ENCODE peak calls at places on chromosome X, in nine cellular contexts. S is choroid plexus epithelial cell, Z is PC-3, C is cardiac fibroblast, Y is esophagus squamous epithelium, F is BE2C, O is kidney, W is HepG2, U is hepatocyte. E is an unnamed sample.

GRCh38 chrX:63426519-63426918 is 75.4 kb upstream of the SPIN4 start:
- DNase-seq in Y (no peak), O (no peak), U (no peak), F (no peak), S (no peak), W (no peak), C (no peak), Z (no peak), E (no peak)

GRCh38 chrX:69128573-69128972 is 36.7 kb downstream of the PJA1 start:
- DNase-seq in F (peak), Z (no peak), O (peak), S (peak), U (no peak), W (no peak), Y (no peak), C (no peak), E (no peak)

GRCh38 chrX:17741123-17741511 is 3.8 kb downstream of the SCML1 start:
- DNase-seq in Z (no peak), S (no peak), Y (no peak), C (no peak), O (no peak), W (peak), U (no peak), F (no peak), E (no peak)

GRCh38 chrX:34848281-34848680 is 94.3 kb upstream of the FAM47B start:
- DNase-seq in W (no peak), F (no peak), S (peak), O (no peak), Y (no peak), Z (peak), C (peak), U (no peak), E (peak)

GRCh38 chrX:53685711-53686110 is 808 bp downstream of the HUWE1 start:
- DNase-seq in Y (no peak), O (no peak), C (no peak), F (no peak), S (no peak), Z (peak), U (no peak), W (no peak), E (no peak)

GRCh38 chrX:38276089-38276488 is 51.2 kb downstream of the RPGR start:
- DNase-seq in Z (no peak), S (no peak), O (no peak), C (no peak), U (no peak), W (no peak), F (no peak), Y (no peak), E (no peak)

GRCh38 chrX:78123190-78123589 is 16.3 kb downstream of the TAF9B start:
- DNase-seq in C (peak), Y (no peak), W (no peak), F (no peak), Z (peak), U (no peak), O (no peak), S (peak), E (no peak)

GRCh38 chrX:86066998-86067397 is 19.6 kb upstream of the CHM start:
- DNase-seq in F (peak), Z (peak), Y (no peak), W (peak), C (peak), U (no peak), S (peak), O (no peak), E (no peak)

GRCh38 chrX:110853610-110854009 is 58.0 kb upstream of the CHRDL1 start:
- DNase-seq in Z (peak), U (peak), F (no peak), O (no peak), S (peak), W (no peak), Y (no peak), C (peak), E (no peak)

GRCh38 chrX:38817004-38817703 is 15.9 kb downstream of the MID1IP1 start:
- DNase-seq in Y (no peak), O (no peak), W (no peak), Z (peak), S (peak), C (peak), U (peak), F (no peak), E (no peak)

GRCh38 chrX:130171446-130172126 is at the start of gene RAB33A:
- DNase-seq in F (peak), C (no peak), W (no peak), O (peak), Z (no peak), U (peak), Y (no peak), S (peak), E (no peak)

GRCh38 chrX:123108513-123109427 is 75.3 kb upstream of the GRIA3 start:
- DNase-seq in F (no peak), Y (no peak), C (no peak), Z (no peak), W (no peak), U (no peak), O (no peak), S (no peak), E (no peak)

GRCh38 chrX:11724122-11725017 is 33.7 kb upstream of the MSL3 start:
- DNase-seq in O (no peak), W (peak), C (peak), Z (peak), S (peak), F (no peak), U (peak), Y (no peak), E (peak)

GRCh38 chrX:37746268-37746931 is 33.5 kb upstream of the CYBB start:
- DNase-seq in F (no peak), S (no peak), U (peak), C (no peak), W (no peak), O (no peak), Y (no peak), Z (peak), E (no peak)

GRCh38 chrX:14064632-14065432 is 35.1 kb upstream of the GEMIN8 start:
- DNase-seq in Z (peak), Y (no peak), S (peak), W (no peak), U (peak), F (no peak), C (peak), O (no peak), E (no peak)

GRCh38 chrX:123736333-123736921 is 3.6 kb upstream of the THOC2 start:
- DNase-seq in F (peak), Y (no peak), O (no peak), S (peak), C (no peak), W (no peak), Z (no peak), U (peak), E (peak)

GRCh38 chrX:123171781-123172180 is 12.3 kb upstream of the GRIA3 start:
- DNase-seq in W (no peak), F (no peak), C (peak), U (no peak), Z (no peak), Y (no peak), S (peak), O (no peak), E (no peak)

GRCh38 chrX:646796-647195 is 16.2 kb downstream of the SHOX start:
- DNase-seq in C (no peak), O (no peak), W (no peak), F (no peak), Y (no peak), U (no peak), Z (no peak), S (no peak), E (no peak)

GRCh38 chrX:140141444-140142029 is 176.2 kb upstream of the CXorf66 start:
- DNase-seq in C (peak), W (peak), O (no peak), Y (no peak), U (peak), Z (peak), S (peak), F (peak), E (no peak)

GRCh38 chrX:119693032-119693995 is at the start of gene SEPTIN6:
- DNase-seq in U (peak), W (peak), C (peak), Z (peak), O (peak), F (peak), Y (peak), S (peak), E (no peak)

GRCh38 chrX:150201841-150202240 is 161.3 kb upstream of the MAMLD1 start:
- DNase-seq in O (no peak), U (no peak), Z (peak), W (no peak), F (no peak), S (no peak), C (peak), Y (no peak), E (no peak)

GRCh38 chrX:107827852-107828251 is 2.2 kb downstream of the MID2 start:
- DNase-seq in C (peak), W (no peak), Y (no peak), S (no peak), U (no peak), O (no peak), F (no peak), Z (no peak), E (no peak)

GRCh38 chrX:148771440-148771839 is 271.0 kb downstream of the AFF2 start:
- DNase-seq in F (no peak), W (no peak), O (no peak), C (peak), Y (no peak), Z (no peak), U (no peak), S (peak), E (no peak)

GRCh38 chrX:13373807-13374187 is 53.9 kb upstream of the ATXN3L start:
- DNase-seq in S (peak), O (no peak), C (peak), U (peak), F (no peak), Z (no peak), Y (no peak), W (no peak), E (no peak)

GRCh38 chrX:23114256-23114655 is 114.5 kb downstream of the DDX53 start:
- DNase-seq in C (no peak), W (no peak), Z (no peak), S (no peak), F (no peak), O (no peak), U (no peak), Y (no peak), E (no peak)

GRCh38 chrX:1492421-1493012 is 39.8 kb upstream of the ASMTL start:
- DNase-seq in S (no peak), Y (no peak), Z (no peak), C (no peak), U (no peak), O (no peak), F (no peak), W (no peak), E (no peak)

GRCh38 chrX:10821293-10821692 is 200.9 kb upstream of the MID1 start:
- DNase-seq in O (no peak), W (no peak), U (no peak), Z (no peak), F (no peak), S (no peak), C (no peak), Y (no peak), E (no peak)

GRCh38 chrX:70436380-70436779 is 8.3 kb upstream of the DLG3 start:
- DNase-seq in U (no peak), Z (no peak), Y (no peak), W (no peak), F (peak), S (peak), O (no peak), C (peak), E (no peak)
- TF ChIP-seq CTCF in U (no peak), Z (no peak), Y (no peak), W (peak), F (peak), S (peak), O (no peak), C (peak), E (peak)

DNA sequence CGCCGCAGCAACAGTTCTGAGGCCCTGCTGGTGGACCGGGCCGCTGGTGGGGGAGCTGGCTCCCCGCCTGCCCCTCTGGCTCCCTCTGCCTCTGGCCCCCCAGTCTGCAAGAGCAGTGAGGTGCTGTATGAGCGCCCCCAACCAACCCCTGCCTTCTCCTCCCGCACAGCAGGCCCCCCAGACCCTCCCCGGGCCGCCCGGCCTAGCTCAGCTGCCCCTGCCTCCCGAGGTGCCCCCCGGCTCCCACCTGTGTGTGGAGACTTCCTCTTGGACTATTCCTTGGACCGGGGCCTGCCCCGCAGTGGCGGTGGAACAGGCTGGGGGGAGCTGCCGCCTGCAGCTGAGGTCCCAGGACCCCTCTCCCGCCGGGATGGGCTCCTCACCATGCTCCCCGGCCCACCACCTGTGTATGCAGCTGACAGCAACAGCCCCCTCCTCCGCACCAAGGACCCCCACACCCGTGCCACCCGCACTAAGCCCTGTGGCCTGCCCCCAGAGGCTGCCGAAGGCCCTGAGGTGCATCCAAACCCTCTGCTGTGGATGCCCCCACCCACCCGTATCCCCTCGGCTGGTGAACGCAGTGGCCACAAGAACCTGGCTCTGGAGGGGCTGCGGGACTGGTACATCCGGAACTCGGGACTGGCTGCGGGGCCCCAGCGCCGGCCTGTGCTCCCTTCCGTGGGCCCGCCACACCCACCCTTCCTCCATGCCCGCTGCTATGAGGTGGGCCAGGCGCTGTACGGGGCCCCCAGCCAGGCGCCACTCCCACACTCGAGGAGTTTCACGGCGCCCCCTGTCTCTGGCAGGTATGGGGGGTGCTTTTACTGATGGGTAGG is 6.3 kb downstream of the PRAF2 start:
- DNase-seq in F (no peak), U (peak), S (no peak), W (no peak), C (no peak), Y (no peak), Z (no peak), O (peak), E (no peak)
- H3K4me3 ChIP-seq in F (no peak), U (no peak), S (no peak), W (no peak), C (no peak), Y (no peak), Z (no peak), O (no peak), E (no peak)

GRCh38 chrX:47158781-47159180 is 13.8 kb downstream of the RBM10 start:
- DNase-seq in U (no peak), C (no peak), W (no peak), F (no peak), S (no peak), Y (no peak), Z (no peak), O (no peak), E (no peak)

GRCh38 chrX:47162927-47163583 is 18.0 kb downstream of the RBM10 start:
- DNase-seq in S (no peak), W (no peak), Y (no peak), C (no peak), F (no peak), U (no peak), O (no peak), Z (no peak), E (no peak)

GRCh38 chrX:47156611-47157520 is 11.8 kb downstream of the RBM10 start:
- DNase-seq in Z (no peak), U (no peak), S (no peak), W (no peak), O (no peak), Y (no peak), F (no peak), C (no peak), E (no peak)

GRCh38 chrX:47160781-47161180 is 15.8 kb downstream of the RBM10 start:
- DNase-seq in C (no peak), W (no peak), S (no peak), Z (no peak), O (peak), U (no peak), F (no peak), Y (no peak), E (no peak)

DNA sequence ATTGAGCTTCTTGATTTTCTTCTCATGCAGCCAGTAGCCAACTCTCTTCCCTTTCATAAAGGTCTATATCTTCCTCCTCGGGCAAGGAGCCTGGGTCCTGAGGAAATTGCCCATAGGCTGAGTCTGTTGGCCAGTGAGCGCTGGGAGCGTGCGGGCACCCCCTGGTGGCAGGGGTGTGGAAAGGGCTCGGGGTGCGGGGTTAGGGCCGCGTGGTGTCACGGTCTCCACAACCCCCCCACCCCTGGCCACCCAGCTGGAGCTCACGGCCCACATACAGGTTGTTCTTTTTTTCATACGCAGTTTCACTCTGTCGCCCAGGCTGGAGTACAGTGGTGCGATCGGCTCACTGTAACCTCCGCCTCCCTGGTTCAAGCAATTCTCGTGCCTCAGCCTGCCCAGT is 13.1 kb downstream of the RBM10 start:
- DNase-seq in O (no peak), S (no peak), U (no peak), C (no peak), Y (no peak), F (no peak), Z (no peak), W (no peak), E (no peak)
- TF ChIP-seq CTCF in O (no peak), S (no peak), U (no peak), C (no peak), Y (no peak), F (no peak), Z (peak), W (peak), E (no peak)

GRCh38 chrX:153844509-153845082 is 14.3 kb upstream of the PDZD4 start:
- DNase-seq in Y (no peak), C (no peak), F (no peak), W (no peak), O (no peak), U (no peak), Z (no peak), S (no peak), E (no peak)
- H3K4me3 ChIP-seq in Y (no peak), C (no peak), F (no peak), W (no peak), O (no peak), U (no peak), Z (no peak), S (no peak), E (no peak)

DNA sequence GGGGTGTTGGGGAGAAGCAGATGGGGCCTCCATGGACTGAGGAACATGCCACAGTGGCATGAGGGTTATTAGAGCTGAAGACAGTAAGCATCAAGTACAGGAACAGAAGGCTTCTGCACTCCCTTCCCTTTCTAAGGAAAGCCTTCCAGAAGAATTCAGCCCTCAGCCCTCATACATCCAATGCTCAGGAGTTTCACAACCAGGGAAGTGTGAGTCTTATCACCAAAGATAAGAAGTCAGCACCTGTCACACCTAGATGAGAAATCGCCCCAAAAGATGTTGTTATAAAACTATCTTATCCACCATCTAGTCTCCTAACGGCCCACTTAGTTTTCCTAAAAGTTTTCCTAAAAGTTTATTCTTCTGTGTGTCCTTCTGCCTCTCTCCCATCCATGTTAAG is 78.0 kb upstream of the STS start:
- DNase-seq in U (no peak), O (no peak), Z (no peak), Y (no peak), S (no peak), C (no peak), F (no peak), W (no peak), E (no peak)
- TF ChIP-seq CTCF in U (no peak), O (no peak), Z (no peak), Y (no peak), S (no peak), C (no peak), F (no peak), W (no peak), E (no peak)

GRCh38 chrX:52261463-52262194 is 76.9 kb downstream of the MAGED4 start:
- DNase-seq in C (peak), U (peak), O (peak), W (peak), S (peak), Z (peak), Y (peak), F (peak), E (peak)
- H3K4me3 ChIP-seq in C (peak), U (peak), O (peak), W (peak), S (peak), Z (peak), Y (peak), F (peak), E (peak)

GRCh38 chrX:2703991-2704369 is 12.9 kb downstream of the CD99 start:
- DNase-seq in Y (no peak), U (no peak), C (peak), Z (no peak), F (no peak), W (no peak), S (peak), O (no peak), E (no peak)
- TF ChIP-seq CTCF in Y (peak), U (no peak), C (peak), Z (no peak), F (no peak), W (no peak), S (peak), O (no peak), E (no peak)